ENCODE peak calls at places on chromosomes 2 and 18, in six cellular contexts. E is psoas muscle, K is colonic mucosa, P is astrocyte, C is cardiac muscle cell, Q is heart right ventricle. S is an unnamed sample. For H3K9me3, the result is how much of the 10 kb centered on the place peaks cover.

GRCh38 chr2:31526946-31527345 is 53.8 kb downstream of the SRD5A2 start:
- DNase-seq in E (no peak), K (no peak), P (no peak), C (no peak), Q (no peak), S (no peak)

GRCh38 chr2:88481937-88482336 is 29.4 kb upstream of the FOXI3 start:
- DNase-seq in E (no peak), K (no peak), P (no peak), C (no peak), Q (no peak), S (no peak)

GRCh38 chr2:119178811-119179601 is 20.5 kb upstream of the C1QL2 start:
- DNase-seq in E (no peak), K (no peak), P (no peak), C (no peak), Q (no peak), S (no peak)

GRCh38 chr2:157572725-157573124 is 55.9 kb downstream of the ACVR1C start:
- DNase-seq in E (no peak), K (no peak), P (no peak), C (peak), Q (no peak), S (no peak)

GRCh38 chr2:236550701-236551465 is 18.7 kb upstream of the ACKR3 start:
- DNase-seq in E (no peak), K (no peak), P (no peak), C (no peak), Q (no peak), S (peak)

GRCh38 chr2:45283764-45284620 is 274.7 kb upstream of the SIX2 start:
- DNase-seq in E (no peak), K (no peak), P (peak), C (no peak), Q (no peak), S (no peak)

GRCh38 chr18:26405190-26405781 is 143.1 kb downstream of the KCTD1 start:
- DNase-seq in E (no peak), K (no peak), P (peak), C (peak), Q (peak), S (no peak)

GRCh38 chr2:200226652-200227426 is 79.7 kb upstream of the SPATS2L start:
- DNase-seq in E (no peak), K (no peak), P (no peak), C (peak), Q (peak), S (no peak)

GRCh38 chr18:34086370-34086769 is 138.3 kb downstream of the NOL4 start:
- DNase-seq in E (no peak), K (no peak), P (no peak), C (no peak), Q (no peak), S (no peak)

GRCh38 chr2:173590278-173590811 is 235.7 kb downstream of the CDCA7 start:
- DNase-seq in E (peak), K (peak), P (peak), C (no peak), Q (peak), S (no peak)

GRCh38 chr2:127094509-127095366 is 12.2 kb downstream of the BIN1 start:
- DNase-seq in E (peak), K (peak), P (peak), C (peak), Q (no peak), S (no peak)

GRCh38 chr2:187982668-187983067 is 309.0 kb upstream of the GULP1 start:
- DNase-seq in E (no peak), K (no peak), P (peak), C (no peak), Q (peak), S (no peak)

GRCh38 chr2:231642631-231643493 is 50.2 kb downstream of the TEX44 start:
- DNase-seq in E (peak), K (peak), P (peak), C (peak), Q (peak), S (no peak)

GRCh38 chr18:36215577-36215976 is 28.3 kb downstream of the MOCOS start:
- DNase-seq in E (no peak), K (no peak), P (no peak), C (no peak), Q (no peak), S (no peak)

GRCh38 chr2:17979707-17980106 is 101.2 kb downstream of the KCNS3 start:
- DNase-seq in E (no peak), K (no peak), P (peak), C (no peak), Q (no peak), S (no peak)

GRCh38 chr2:238875531-238876231 is 27.8 kb downstream of the TWIST2 start:
- DNase-seq in E (no peak), K (no peak), P (no peak), C (no peak), Q (no peak), S (no peak)

GRCh38 chr18:63342206-63342605 is 22.6 kb upstream of the BCL2 start:
- DNase-seq in E (no peak), K (no peak), P (no peak), C (peak), Q (no peak), S (no peak)

GRCh38 chr2:164992818-164993217 is 37.5 kb upstream of the SLC38A11 start:
- DNase-seq in E (no peak), K (peak), P (peak), C (peak), Q (peak), S (peak)

GRCh38 chr2:239376942-239377531 is 23.8 kb downstream of the HDAC4 start:
- DNase-seq in E (no peak), K (no peak), P (no peak), C (no peak), Q (no peak), S (no peak)

GRCh38 chr2:135633582-135633981 is 102.3 kb downstream of the R3HDM1 start:
- DNase-seq in E (no peak), K (peak), P (no peak), C (no peak), Q (no peak), S (no peak)

GRCh38 chr2:101500175-101500574 is 25.3 kb upstream of the RFX8 start:
- DNase-seq in E (no peak), K (no peak), P (peak), C (no peak), Q (no peak), S (no peak)

GRCh38 chr2:120564213-120565094 is 171.2 kb upstream of the GLI2 start:
- DNase-seq in E (no peak), K (no peak), P (no peak), C (no peak), Q (no peak), S (no peak)

GRCh38 chr2:190625691-190626090 is 23.2 kb upstream of the NAB1 start:
- DNase-seq in E (no peak), K (no peak), P (no peak), C (no peak), Q (no peak), S (no peak)

GRCh38 chr18:4252840-4253239 is 202.3 kb downstream of the DLGAP1 start:
- DNase-seq in E (no peak), K (no peak), P (no peak), C (no peak), Q (no peak), S (no peak)

GRCh38 chr18:60372598-60372997 is at the start of gene MC4R:
- DNase-seq in E (no peak), K (peak), P (peak), C (peak), Q (peak), S (no peak)

GRCh38 chr2:232875256-232876070 is 5.4 kb downstream of the SNORC start:
- DNase-seq in E (no peak), K (peak), P (no peak), C (peak), Q (no peak), S (no peak)

GRCh38 chr2:155715705-155716104 is 616.8 kb downstream of the NR4A2 start:
- DNase-seq in E (no peak), K (no peak), P (no peak), C (no peak), Q (no peak), S (no peak)

GRCh38 chr2:36452279-36452678 is 96.7 kb downstream of the CRIM1 start:
- DNase-seq in E (no peak), K (no peak), P (peak), C (no peak), Q (no peak), S (no peak)

GRCh38 chr2:189658281-189658680 is 3.0 kb upstream of the ASNSD1 start:
- DNase-seq in E (no peak), K (no peak), P (no peak), C (no peak), Q (no peak), S (peak)

GRCh38 chr2:42957109-42958035 is 165.0 kb upstream of the HAAO start:
- DNase-seq in E (no peak), K (no peak), P (peak), C (no peak), Q (no peak), S (no peak)

GRCh38 chr2:38763728-38764127 is 12.6 kb upstream of the SRSF7 start:
- DNase-seq in E (no peak), K (no peak), P (no peak), C (no peak), Q (no peak), S (no peak)

GRCh38 chr2:9303528-9304225 is 97.1 kb downstream of the ASAP2 start:
- DNase-seq in E (no peak), K (no peak), P (no peak), C (no peak), Q (peak), S (no peak)

GRCh38 chr2:73699437-73699836 is 37.7 kb downstream of the TPRKB start:
- DNase-seq in E (no peak), K (no peak), P (no peak), C (no peak), Q (no peak), S (no peak)

DNA sequence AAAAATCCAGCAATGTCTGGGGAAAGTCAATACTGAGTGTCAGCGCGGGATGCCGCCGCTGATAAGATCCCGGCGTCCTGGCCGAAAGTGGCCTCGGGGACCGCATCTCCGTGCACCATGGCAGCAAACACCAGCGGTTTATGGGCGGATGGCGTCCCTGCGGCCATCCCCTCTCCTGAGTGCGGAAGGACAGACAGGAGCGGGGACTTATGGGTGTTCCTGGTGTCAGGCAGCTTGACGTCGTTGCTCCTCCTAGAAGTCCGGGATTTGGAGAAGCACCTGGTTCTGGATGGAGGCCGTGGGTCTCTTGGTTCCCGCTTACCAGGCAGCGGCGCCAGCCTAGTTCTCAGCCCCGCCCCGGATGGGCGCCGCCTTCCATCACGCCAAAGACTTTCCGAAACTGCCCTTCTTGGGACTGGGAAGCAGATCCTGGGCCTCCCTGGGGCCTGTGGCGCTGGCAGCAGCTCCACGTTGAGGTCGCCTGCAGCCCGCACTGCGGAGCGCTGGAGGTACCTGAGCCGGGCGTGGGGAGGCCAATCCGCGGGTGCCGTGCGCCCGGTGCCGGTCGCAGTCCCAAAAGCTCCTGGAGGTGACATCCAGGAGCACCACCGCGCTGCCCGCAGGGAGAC is 119.1 kb downstream of the CCDC74A start:
- DNase-seq in E (no peak), K (no peak), P (no peak), C (no peak), Q (no peak), S (no peak)
- H3K4me3 ChIP-seq in E (peak), K (no peak), P (peak), C (no peak), Q (no peak), S (no peak)

GRCh38 chr2:15997728-15998280 is 57.5 kb downstream of the MYCN start:
- DNase-seq in E (no peak), K (no peak), P (no peak), C (no peak), Q (no peak), S (no peak)
- H3K9me3 ChIP-seq in E (under half), K (under half), P (under half), C (under half), Q (under half), S (under half)

GRCh38 chr2:40511661-40512213 is 59.8 kb upstream of the SLC8A1 start:
- DNase-seq in E (peak), K (no peak), P (peak), C (peak), Q (peak), S (no peak)
- H3K27ac ChIP-seq in E (peak), K (peak), P (peak), C (peak), Q (peak), S (no peak)

GRCh38 chr18:46070683-46071614 is 1.1 kb downstream of the PSTPIP2 start:
- DNase-seq in E (no peak), K (no peak), P (no peak), C (no peak), Q (no peak), S (peak)
- H3K4me3 ChIP-seq in E (peak), K (peak), P (peak), C (peak), Q (no peak), S (peak)

GRCh38 chr18:78647018-78647417 is 332.6 kb upstream of the SALL3 start:
- DNase-seq in E (no peak), K (no peak), P (no peak), C (no peak), Q (no peak), S (no peak)

GRCh38 chr18:78645216-78645615 is 334.4 kb upstream of the SALL3 start:
- DNase-seq in E (no peak), K (no peak), P (no peak), C (no peak), Q (no peak), S (no peak)

GRCh38 chr18:78642561-78643398 is 336.8 kb upstream of the SALL3 start:
- DNase-seq in E (no peak), K (no peak), P (no peak), C (no peak), Q (no peak), S (no peak)

GRCh38 chr18:78641689-78642231 is 337.9 kb upstream of the SALL3 start:
- DNase-seq in E (no peak), K (no peak), P (no peak), C (no peak), Q (no peak), S (no peak)

DNA sequence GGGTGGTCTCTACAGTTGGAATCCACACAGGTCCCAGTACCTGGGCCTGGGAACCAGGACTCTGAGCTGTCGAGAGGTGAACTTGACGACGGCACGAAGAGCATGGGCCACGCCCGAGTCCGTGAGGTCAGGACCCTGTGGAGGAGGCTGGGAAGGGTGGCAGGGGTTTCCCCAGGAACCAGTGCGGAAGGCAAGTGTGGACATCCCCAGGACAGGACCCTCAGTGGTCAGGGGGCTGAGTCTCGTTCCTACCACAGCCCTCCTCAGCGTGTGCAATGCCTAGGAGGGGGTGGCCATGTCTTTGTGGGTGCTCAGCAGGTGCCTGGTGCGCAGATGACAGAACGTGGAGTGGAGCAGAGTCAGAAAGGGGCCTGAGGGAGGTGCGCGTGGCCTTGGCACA is 335.6 kb upstream of the SALL3 start:
- DNase-seq in E (no peak), K (no peak), P (no peak), C (no peak), Q (no peak), S (no peak)
- H3K9me3 ChIP-seq in E (under half), K (under half), P (under half), C (under half), Q (under half), S (under half)

GRCh38 chr2:181792906-181793305 is 98.6 kb upstream of the ITPRID2 start:
- DNase-seq in E (no peak), K (no peak), P (no peak), C (no peak), Q (no peak), S (no peak)

GRCh38 chr2:181788883-181789555 is 102.5 kb upstream of the ITPRID2 start:
- DNase-seq in E (no peak), K (peak), P (peak), C (no peak), Q (no peak), S (no peak)

GRCh38 chr2:181787310-181788048 is 104.1 kb upstream of the ITPRID2 start:
- DNase-seq in E (no peak), K (no peak), P (no peak), C (no peak), Q (no peak), S (no peak)

GRCh38 chr2:181790716-181791649 is 100.5 kb upstream of the ITPRID2 start:
- DNase-seq in E (no peak), K (peak), P (peak), C (no peak), Q (no peak), S (peak)

GRCh38 chr2:181789827-181790448 is 101.6 kb upstream of the ITPRID2 start:
- DNase-seq in E (no peak), K (no peak), P (peak), C (no peak), Q (no peak), S (no peak)
- H3K27ac ChIP-seq in E (no peak), K (peak), P (peak), C (no peak), Q (no peak), S (no peak)

GRCh38 chr2:53786371-53787254 is at the start of the genes ASB3 and ERLEC1:
- DNase-seq in E (peak), K (peak), P (peak), C (peak), Q (peak), S (peak)

GRCh38 chr2:53782681-53783080 is 4.1 kb downstream of the ASB3 start:
- DNase-seq in E (no peak), K (no peak), P (no peak), C (no peak), Q (no peak), S (no peak)

GRCh38 chr2:53785378-53785777 is 1.4 kb downstream of the ASB3 start:
- DNase-seq in E (no peak), K (no peak), P (no peak), C (no peak), Q (no peak), S (no peak)

GRCh38 chr2:53787255-53787910 is 539 bp downstream of the ERLEC1 start:
- DNase-seq in E (no peak), K (no peak), P (peak), C (peak), Q (no peak), S (no peak)

GRCh38 chr2:53784431-53784830 is 2.3 kb downstream of the ASB3 start:
- DNase-seq in E (no peak), K (no peak), P (peak), C (no peak), Q (no peak), S (no peak)
- H3K4me3 ChIP-seq in E (no peak), K (no peak), P (no peak), C (peak), Q (no peak), S (peak)

S was measured in CD4-positive, CD25-positive, alpha-beta regulatory T cell.